ENCODE peak calls at places on chromosomes 7 and 10, in six cellular contexts. One of them, this sample, is unnamed.

GRCh38 chr10:74432841-74433594 is 282.0 kb downstream of the ADK start:
- DNase-seq in GM12891: no peak
- DNase-seq in Panc1: no peak
- DNase-seq in iris pigment epithelial cell: peak
- DNase-seq in stimulated activated CD4-positive, alpha-beta T cell treated with anti-CD3 and anti-CD28 coated beads, Interleukin-15, amount 100 ng/mL, for 24 hours: no peak
- DNase-seq in RKO: no peak
- DNase-seq in this sample: no peak

GRCh38 chr7:137454169-137455166 is 110.9 kb upstream of the PTN start:
- DNase-seq in GM12891: no peak
- DNase-seq in Panc1: peak
- DNase-seq in iris pigment epithelial cell: peak
- DNase-seq in stimulated activated CD4-positive, alpha-beta T cell treated with anti-CD3 and anti-CD28 coated beads, Interleukin-15, amount 100 ng/mL, for 24 hours: no peak
- DNase-seq in RKO: peak
- DNase-seq in this sample: no peak

GRCh38 chr10:33817647-33818046 is 483.2 kb upstream of the NRP1 start:
- DNase-seq in GM12891: no peak
- DNase-seq in Panc1: no peak
- DNase-seq in iris pigment epithelial cell: no peak
- DNase-seq in stimulated activated CD4-positive, alpha-beta T cell treated with anti-CD3 and anti-CD28 coated beads, Interleukin-15, amount 100 ng/mL, for 24 hours: no peak
- DNase-seq in RKO: no peak
- DNase-seq in this sample: no peak

GRCh38 chr7:156943091-156944041 is 6.1 kb upstream of the NOM1 start:
- DNase-seq in GM12891: no peak
- DNase-seq in Panc1: no peak
- DNase-seq in iris pigment epithelial cell: peak
- DNase-seq in stimulated activated CD4-positive, alpha-beta T cell treated with anti-CD3 and anti-CD28 coated beads, Interleukin-15, amount 100 ng/mL, for 24 hours: no peak
- DNase-seq in RKO: peak
- DNase-seq in this sample: no peak

GRCh38 chr7:142177869-142178268 is 66.4 kb downstream of the MGAM2 start:
- DNase-seq in GM12891: no peak
- DNase-seq in Panc1: no peak
- DNase-seq in iris pigment epithelial cell: peak
- DNase-seq in stimulated activated CD4-positive, alpha-beta T cell treated with anti-CD3 and anti-CD28 coated beads, Interleukin-15, amount 100 ng/mL, for 24 hours: no peak
- DNase-seq in RKO: no peak
- DNase-seq in this sample: no peak

GRCh38 chr10:77493851-77494788 is 143.5 kb downstream of the KCNMA1 start:
- DNase-seq in GM12891: no peak
- DNase-seq in Panc1: no peak
- DNase-seq in iris pigment epithelial cell: peak
- DNase-seq in stimulated activated CD4-positive, alpha-beta T cell treated with anti-CD3 and anti-CD28 coated beads, Interleukin-15, amount 100 ng/mL, for 24 hours: no peak
- DNase-seq in RKO: no peak
- DNase-seq in this sample: peak

GRCh38 chr10:73509695-73510094 is 13.9 kb upstream of the PPP3CB start:
- DNase-seq in GM12891: no peak
- DNase-seq in Panc1: no peak
- DNase-seq in iris pigment epithelial cell: no peak
- DNase-seq in stimulated activated CD4-positive, alpha-beta T cell treated with anti-CD3 and anti-CD28 coated beads, Interleukin-15, amount 100 ng/mL, for 24 hours: no peak
- DNase-seq in RKO: no peak
- DNase-seq in this sample: no peak

GRCh38 chr7:75578081-75578480 is 86.0 kb downstream of the SPDYE5 start:
- DNase-seq in GM12891: no peak
- DNase-seq in Panc1: no peak
- DNase-seq in iris pigment epithelial cell: no peak
- DNase-seq in stimulated activated CD4-positive, alpha-beta T cell treated with anti-CD3 and anti-CD28 coated beads, Interleukin-15, amount 100 ng/mL, for 24 hours: no peak
- DNase-seq in RKO: no peak
- DNase-seq in this sample: no peak

GRCh38 chr10:98141484-98142073 is 7.1 kb downstream of the R3HCC1L start:
- DNase-seq in GM12891: no peak
- DNase-seq in Panc1: no peak
- DNase-seq in iris pigment epithelial cell: no peak
- DNase-seq in stimulated activated CD4-positive, alpha-beta T cell treated with anti-CD3 and anti-CD28 coated beads, Interleukin-15, amount 100 ng/mL, for 24 hours: no peak
- DNase-seq in RKO: no peak
- DNase-seq in this sample: peak

GRCh38 chr10:93566435-93567276 is at the start of gene FFAR4:
- DNase-seq in GM12891: no peak
- DNase-seq in Panc1: no peak
- DNase-seq in iris pigment epithelial cell: no peak
- DNase-seq in stimulated activated CD4-positive, alpha-beta T cell treated with anti-CD3 and anti-CD28 coated beads, Interleukin-15, amount 100 ng/mL, for 24 hours: no peak
- DNase-seq in RKO: no peak
- DNase-seq in this sample: peak

GRCh38 chr7:107150375-107151073 is 18.3 kb upstream of the HBP1 start:
- DNase-seq in GM12891: no peak
- DNase-seq in Panc1: no peak
- DNase-seq in iris pigment epithelial cell: peak
- DNase-seq in stimulated activated CD4-positive, alpha-beta T cell treated with anti-CD3 and anti-CD28 coated beads, Interleukin-15, amount 100 ng/mL, for 24 hours: peak
- DNase-seq in RKO: peak
- DNase-seq in this sample: no peak

GRCh38 chr10:4763960-4764428 is 62.0 kb upstream of the AKR1E2 start:
- DNase-seq in GM12891: no peak
- DNase-seq in Panc1: peak
- DNase-seq in iris pigment epithelial cell: peak
- DNase-seq in stimulated activated CD4-positive, alpha-beta T cell treated with anti-CD3 and anti-CD28 coated beads, Interleukin-15, amount 100 ng/mL, for 24 hours: peak
- DNase-seq in RKO: no peak
- DNase-seq in this sample: no peak

GRCh38 chr7:94439893-94440381 is 45.2 kb downstream of the COL1A2 start:
- DNase-seq in GM12891: no peak
- DNase-seq in Panc1: no peak
- DNase-seq in iris pigment epithelial cell: peak
- DNase-seq in stimulated activated CD4-positive, alpha-beta T cell treated with anti-CD3 and anti-CD28 coated beads, Interleukin-15, amount 100 ng/mL, for 24 hours: no peak
- DNase-seq in RKO: no peak
- DNase-seq in this sample: no peak

GRCh38 chr10:26479766-26480492 is 41.8 kb downstream of the APBB1IP start:
- DNase-seq in GM12891: no peak
- DNase-seq in Panc1: no peak
- DNase-seq in iris pigment epithelial cell: no peak
- DNase-seq in stimulated activated CD4-positive, alpha-beta T cell treated with anti-CD3 and anti-CD28 coated beads, Interleukin-15, amount 100 ng/mL, for 24 hours: peak
- DNase-seq in RKO: no peak
- DNase-seq in this sample: no peak

GRCh38 chr7:85021090-85021704 is 165.7 kb downstream of the SEMA3D start:
- DNase-seq in GM12891: no peak
- DNase-seq in Panc1: no peak
- DNase-seq in iris pigment epithelial cell: peak
- DNase-seq in stimulated activated CD4-positive, alpha-beta T cell treated with anti-CD3 and anti-CD28 coated beads, Interleukin-15, amount 100 ng/mL, for 24 hours: no peak
- DNase-seq in RKO: peak
- DNase-seq in this sample: no peak

GRCh38 chr7:128672927-128673517 is 930 bp downstream of the GARIN1A start:
- DNase-seq in GM12891: no peak
- DNase-seq in Panc1: no peak
- DNase-seq in iris pigment epithelial cell: peak
- DNase-seq in stimulated activated CD4-positive, alpha-beta T cell treated with anti-CD3 and anti-CD28 coated beads, Interleukin-15, amount 100 ng/mL, for 24 hours: peak
- DNase-seq in RKO: no peak
- DNase-seq in this sample: peak

GRCh38 chr10:15457382-15457781 is 86.3 kb upstream of the FAM171A1 start:
- DNase-seq in GM12891: no peak
- DNase-seq in Panc1: no peak
- DNase-seq in iris pigment epithelial cell: no peak
- DNase-seq in stimulated activated CD4-positive, alpha-beta T cell treated with anti-CD3 and anti-CD28 coated beads, Interleukin-15, amount 100 ng/mL, for 24 hours: no peak
- DNase-seq in RKO: no peak
- DNase-seq in this sample: no peak

GRCh38 chr7:44634839-44635591 is 28.6 kb downstream of the OGDH start:
- DNase-seq in GM12891: no peak
- DNase-seq in Panc1: no peak
- DNase-seq in iris pigment epithelial cell: no peak
- DNase-seq in stimulated activated CD4-positive, alpha-beta T cell treated with anti-CD3 and anti-CD28 coated beads, Interleukin-15, amount 100 ng/mL, for 24 hours: no peak
- DNase-seq in RKO: no peak
- DNase-seq in this sample: no peak

GRCh38 chr10:87771871-87772500 is 46.0 kb downstream of the ATAD1 start:
- DNase-seq in GM12891: no peak
- DNase-seq in Panc1: no peak
- DNase-seq in iris pigment epithelial cell: peak
- DNase-seq in stimulated activated CD4-positive, alpha-beta T cell treated with anti-CD3 and anti-CD28 coated beads, Interleukin-15, amount 100 ng/mL, for 24 hours: no peak
- DNase-seq in RKO: peak
- DNase-seq in this sample: no peak

GRCh38 chr10:46528675-46529615 is 27.5 kb downstream of the GPRIN2 start:
- DNase-seq in GM12891: no peak
- DNase-seq in Panc1: no peak
- DNase-seq in iris pigment epithelial cell: no peak
- DNase-seq in stimulated activated CD4-positive, alpha-beta T cell treated with anti-CD3 and anti-CD28 coated beads, Interleukin-15, amount 100 ng/mL, for 24 hours: no peak
- DNase-seq in RKO: no peak
- DNase-seq in this sample: no peak

GRCh38 chr10:124367414-124367813 is 51.3 kb downstream of the OAT start:
- DNase-seq in GM12891: no peak
- DNase-seq in Panc1: no peak
- DNase-seq in iris pigment epithelial cell: no peak
- DNase-seq in stimulated activated CD4-positive, alpha-beta T cell treated with anti-CD3 and anti-CD28 coated beads, Interleukin-15, amount 100 ng/mL, for 24 hours: no peak
- DNase-seq in RKO: no peak
- DNase-seq in this sample: no peak

GRCh38 chr7:47669178-47669878 is 87.4 kb upstream of the TNS3 start:
- DNase-seq in GM12891: peak
- DNase-seq in Panc1: no peak
- DNase-seq in iris pigment epithelial cell: peak
- DNase-seq in stimulated activated CD4-positive, alpha-beta T cell treated with anti-CD3 and anti-CD28 coated beads, Interleukin-15, amount 100 ng/mL, for 24 hours: peak
- DNase-seq in RKO: peak
- DNase-seq in this sample: no peak

GRCh38 chr7:113731571-113731970 is 187.2 kb downstream of the PPP1R3A start:
- DNase-seq in GM12891: no peak
- DNase-seq in Panc1: no peak
- DNase-seq in iris pigment epithelial cell: peak
- DNase-seq in stimulated activated CD4-positive, alpha-beta T cell treated with anti-CD3 and anti-CD28 coated beads, Interleukin-15, amount 100 ng/mL, for 24 hours: no peak
- DNase-seq in RKO: no peak
- DNase-seq in this sample: no peak

GRCh38 chr10:35584946-35585345 is 20.2 kb upstream of the GJD4 start:
- DNase-seq in GM12891: no peak
- DNase-seq in Panc1: no peak
- DNase-seq in iris pigment epithelial cell: no peak
- DNase-seq in stimulated activated CD4-positive, alpha-beta T cell treated with anti-CD3 and anti-CD28 coated beads, Interleukin-15, amount 100 ng/mL, for 24 hours: no peak
- DNase-seq in RKO: no peak
- DNase-seq in this sample: no peak

GRCh38 chr10:132111121-132111731 is 45.5 kb downstream of the JAKMIP3 start:
- DNase-seq in GM12891: no peak
- DNase-seq in Panc1: no peak
- DNase-seq in iris pigment epithelial cell: no peak
- DNase-seq in stimulated activated CD4-positive, alpha-beta T cell treated with anti-CD3 and anti-CD28 coated beads, Interleukin-15, amount 100 ng/mL, for 24 hours: no peak
- DNase-seq in RKO: no peak
- DNase-seq in this sample: no peak

GRCh38 chr10:118394557-118395194 is 52.6 kb upstream of the FAM204A start:
- DNase-seq in GM12891: no peak
- DNase-seq in Panc1: no peak
- DNase-seq in iris pigment epithelial cell: no peak
- DNase-seq in stimulated activated CD4-positive, alpha-beta T cell treated with anti-CD3 and anti-CD28 coated beads, Interleukin-15, amount 100 ng/mL, for 24 hours: no peak
- DNase-seq in RKO: no peak
- DNase-seq in this sample: peak

GRCh38 chr7:37508063-37508462 is 59.4 kb upstream of the ELMO1 start:
- DNase-seq in GM12891: no peak
- DNase-seq in Panc1: no peak
- DNase-seq in iris pigment epithelial cell: no peak
- DNase-seq in stimulated activated CD4-positive, alpha-beta T cell treated with anti-CD3 and anti-CD28 coated beads, Interleukin-15, amount 100 ng/mL, for 24 hours: no peak
- DNase-seq in RKO: no peak
- DNase-seq in this sample: no peak

GRCh38 chr7:40199076-40199802 is 64.4 kb downstream of the SUGCT start:
- DNase-seq in GM12891: no peak
- DNase-seq in Panc1: no peak
- DNase-seq in iris pigment epithelial cell: peak
- DNase-seq in stimulated activated CD4-positive, alpha-beta T cell treated with anti-CD3 and anti-CD28 coated beads, Interleukin-15, amount 100 ng/mL, for 24 hours: no peak
- DNase-seq in RKO: peak
- DNase-seq in this sample: no peak

GRCh38 chr10:54470324-54470631 is 330.8 kb downstream of the PCDH15 start:
- DNase-seq in GM12891: no peak
- DNase-seq in Panc1: no peak
- DNase-seq in iris pigment epithelial cell: no peak
- DNase-seq in stimulated activated CD4-positive, alpha-beta T cell treated with anti-CD3 and anti-CD28 coated beads, Interleukin-15, amount 100 ng/mL, for 24 hours: no peak
- DNase-seq in RKO: no peak
- DNase-seq in this sample: no peak

GRCh38 chr10:62050941-62051433 is 149.5 kb downstream of the ARID5B start:
- DNase-seq in GM12891: no peak
- DNase-seq in Panc1: peak
- DNase-seq in iris pigment epithelial cell: peak
- DNase-seq in stimulated activated CD4-positive, alpha-beta T cell treated with anti-CD3 and anti-CD28 coated beads, Interleukin-15, amount 100 ng/mL, for 24 hours: peak
- DNase-seq in RKO: peak
- DNase-seq in this sample: no peak

GRCh38 chr10:31929260-31929985 is 792 bp upstream of the ARHGAP12 start:
- DNase-seq in GM12891: no peak
- DNase-seq in Panc1: no peak
- DNase-seq in iris pigment epithelial cell: no peak
- DNase-seq in stimulated activated CD4-positive, alpha-beta T cell treated with anti-CD3 and anti-CD28 coated beads, Interleukin-15, amount 100 ng/mL, for 24 hours: peak
- DNase-seq in RKO: peak
- DNase-seq in this sample: peak

GRCh38 chr7:6392712-6393666 is 54.8 kb downstream of the DAGLB start:
- DNase-seq in GM12891: no peak
- DNase-seq in Panc1: no peak
- DNase-seq in iris pigment epithelial cell: peak
- DNase-seq in stimulated activated CD4-positive, alpha-beta T cell treated with anti-CD3 and anti-CD28 coated beads, Interleukin-15, amount 100 ng/mL, for 24 hours: peak
- DNase-seq in RKO: peak
- DNase-seq in this sample: no peak

This sample was measured in NCI-H524.